ENCODE peak calls at places on chromosomes 6 and 20, in four cellular contexts. One of them, this sample, is unnamed.

GRCh38 chr6:145497006-145497405 is 238.3 kb downstream of the EPM2A start:
- DNase-seq in tibial nerve: no peak
- DNase-seq in psoas muscle: no peak
- DNase-seq in esophagus muscularis mucosa: no peak
- DNase-seq in this sample: no peak

GRCh38 chr6:154611241-154611640 is 100.8 kb upstream of the CNKSR3 start:
- DNase-seq in tibial nerve: no peak
- DNase-seq in esophagus muscularis mucosa: no peak
- DNase-seq in psoas muscle: no peak
- DNase-seq in this sample: no peak

GRCh38 chr20:35111141-35111888 is 18.7 kb upstream of the TRPC4AP start:
- DNase-seq in esophagus muscularis mucosa: no peak
- DNase-seq in psoas muscle: no peak
- DNase-seq in tibial nerve: no peak
- DNase-seq in this sample: no peak

GRCh38 chr6:90347411-90347841 is 50.8 kb upstream of the BACH2 start:
- DNase-seq in esophagus muscularis mucosa: no peak
- DNase-seq in psoas muscle: no peak
- DNase-seq in tibial nerve: no peak
- DNase-seq in this sample: no peak

GRCh38 chr20:43011491-43011890 is 178.2 kb downstream of the PTPRT start:
- DNase-seq in psoas muscle: no peak
- DNase-seq in esophagus muscularis mucosa: no peak
- DNase-seq in tibial nerve: no peak
- DNase-seq in this sample: no peak

GRCh38 chr6:77463881-77464867 is 883 bp upstream of the HTR1B start:
- DNase-seq in esophagus muscularis mucosa: no peak
- DNase-seq in psoas muscle: peak; percentile 6
- DNase-seq in tibial nerve: no peak
- DNase-seq in this sample: peak; percentile 86

GRCh38 chr6:154367839-154368695 is 11.5 kb upstream of the IPCEF1 start:
- DNase-seq in tibial nerve: no peak
- DNase-seq in esophagus muscularis mucosa: no peak
- DNase-seq in psoas muscle: no peak
- DNase-seq in this sample: no peak

GRCh38 chr20:1465470-1466210 is 1.0 kb downstream of the NSFL1C start:
- DNase-seq in esophagus muscularis mucosa: no peak
- DNase-seq in psoas muscle: no peak
- DNase-seq in tibial nerve: no peak
- DNase-seq in this sample: no peak

GRCh38 chr6:19736066-19736465 is 101.1 kb upstream of the ID4 start:
- DNase-seq in esophagus muscularis mucosa: no peak
- DNase-seq in tibial nerve: no peak
- DNase-seq in psoas muscle: no peak
- DNase-seq in this sample: peak; percentile 36

GRCh38 chr20:50911030-50911429 is 20.2 kb downstream of the ADNP start:
- DNase-seq in tibial nerve: no peak
- DNase-seq in psoas muscle: no peak
- DNase-seq in esophagus muscularis mucosa: no peak
- DNase-seq in this sample: no peak

GRCh38 chr6:5425797-5426196 is 164.5 kb downstream of the FARS2 start:
- DNase-seq in esophagus muscularis mucosa: no peak
- DNase-seq in psoas muscle: no peak
- DNase-seq in tibial nerve: no peak
- DNase-seq in this sample: no peak

GRCh38 chr6:36845233-36845632 is 6.0 kb upstream of the CPNE5 start:
- DNase-seq in tibial nerve: no peak
- DNase-seq in esophagus muscularis mucosa: no peak
- DNase-seq in psoas muscle: no peak
- DNase-seq in this sample: no peak

GRCh38 chr20:3797592-3798404 is 1.7 kb downstream of the CDC25B start:
- DNase-seq in tibial nerve: no peak
- DNase-seq in psoas muscle: no peak
- DNase-seq in esophagus muscularis mucosa: no peak
- DNase-seq in this sample: no peak

GRCh38 chr6:123276439-123277045 is 280.5 kb downstream of the CLVS2 start:
- DNase-seq in psoas muscle: no peak
- DNase-seq in tibial nerve: no peak
- DNase-seq in esophagus muscularis mucosa: no peak
- DNase-seq in this sample: peak; percentile 38

GRCh38 chr6:137904822-137905617 is 38.0 kb downstream of the TNFAIP3 start:
- DNase-seq in tibial nerve: no peak
- DNase-seq in psoas muscle: no peak
- DNase-seq in esophagus muscularis mucosa: no peak
- DNase-seq in this sample: no peak

GRCh38 chr6:116018976-116019375 is 41.7 kb downstream of the FRK start:
- DNase-seq in esophagus muscularis mucosa: no peak
- DNase-seq in psoas muscle: no peak
- DNase-seq in tibial nerve: no peak
- DNase-seq in this sample: no peak

GRCh38 chr6:84227434-84228197 is at the start of gene CEP162:
- DNase-seq in esophagus muscularis mucosa: peak; percentile 99
- DNase-seq in psoas muscle: peak; percentile 92
- DNase-seq in tibial nerve: peak; percentile 98
- DNase-seq in this sample: peak; percentile 94

GRCh38 chr6:111230351-111231077 is 143.2 kb downstream of the SLC16A10 start:
- DNase-seq in tibial nerve: no peak
- DNase-seq in esophagus muscularis mucosa: no peak
- DNase-seq in psoas muscle: no peak
- DNase-seq in this sample: no peak

GRCh38 chr20:23622839-23623343 is 14.9 kb downstream of the CST3 start:
- DNase-seq in esophagus muscularis mucosa: peak; percentile 94
- DNase-seq in psoas muscle: peak; percentile 81
- DNase-seq in tibial nerve: peak; percentile 81
- DNase-seq in this sample: no peak

GRCh38 chr20:420721-421574 is 12.8 kb downstream of the RBCK1 start:
- DNase-seq in psoas muscle: no peak
- DNase-seq in tibial nerve: no peak
- DNase-seq in esophagus muscularis mucosa: no peak
- DNase-seq in this sample: peak; percentile 49

GRCh38 chr6:144283781-144284473 is 1.2 kb upstream of the UTRN start:
- DNase-seq in tibial nerve: no peak
- DNase-seq in psoas muscle: no peak
- DNase-seq in esophagus muscularis mucosa: no peak
- DNase-seq in this sample: no peak

GRCh38 chr20:59360934-59361333 is 60.5 kb downstream of the EDN3 start:
- DNase-seq in tibial nerve: no peak
- DNase-seq in esophagus muscularis mucosa: no peak
- DNase-seq in psoas muscle: no peak
- DNase-seq in this sample: no peak

GRCh38 chr20:36384022-36384619 is 78.0 kb downstream of the DLGAP4 start:
- DNase-seq in tibial nerve: no peak
- DNase-seq in esophagus muscularis mucosa: no peak
- DNase-seq in psoas muscle: no peak
- DNase-seq in this sample: peak; percentile 85

GRCh38 chr20:7980332-7981046 is 39.1 kb downstream of the TMX4 start:
- DNase-seq in esophagus muscularis mucosa: no peak
- DNase-seq in tibial nerve: no peak
- DNase-seq in psoas muscle: no peak
- DNase-seq in this sample: peak; percentile 34

GRCh38 chr6:105432797-105433196 is 29.9 kb upstream of the PREP start:
- DNase-seq in psoas muscle: no peak
- DNase-seq in tibial nerve: no peak
- DNase-seq in esophagus muscularis mucosa: no peak
- DNase-seq in this sample: no peak

GRCh38 chr6:99013145-99013544 is 65.4 kb upstream of the FBXL4 start:
- DNase-seq in tibial nerve: no peak
- DNase-seq in psoas muscle: no peak
- DNase-seq in esophagus muscularis mucosa: no peak
- DNase-seq in this sample: no peak

DNA sequence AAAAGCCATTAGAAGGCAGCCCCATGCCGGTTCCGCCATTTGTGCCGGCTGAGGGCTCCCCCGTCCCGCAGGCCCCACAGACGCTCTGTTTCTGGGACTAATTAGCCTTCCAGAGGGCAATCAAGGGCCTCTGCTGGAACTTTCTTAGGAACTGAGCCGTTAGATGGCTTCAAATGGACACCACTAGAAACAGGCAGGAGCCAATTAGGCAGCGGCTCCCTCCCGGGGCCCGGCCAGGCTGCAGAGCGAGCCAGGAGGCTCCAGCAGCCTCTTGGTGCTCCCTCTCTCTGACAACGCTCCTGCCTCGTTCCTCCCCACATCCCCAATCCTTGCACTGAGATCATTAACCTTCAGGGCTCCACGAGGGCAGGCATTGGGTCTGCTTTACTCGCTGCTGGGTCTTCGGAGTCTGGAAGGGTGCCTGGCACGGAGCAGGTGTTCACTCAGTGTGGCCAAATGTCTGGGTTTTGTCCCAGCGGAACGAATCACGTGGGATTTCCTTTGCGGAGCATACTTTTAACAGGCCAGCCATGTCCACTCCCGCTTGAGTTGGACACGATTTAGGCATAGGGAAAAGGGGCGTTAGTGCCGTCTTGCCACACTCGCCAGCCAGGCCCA is 98.3 kb downstream of the TMEM242 start:
- DNase-seq in psoas muscle: no peak
- DNase-seq in tibial nerve: no peak
- DNase-seq in esophagus muscularis mucosa: no peak
- DNase-seq in this sample: no peak
- H3K9me3 ChIP-seq in psoas muscle: no peaks in the 10 kb centered on the region
- H3K9me3 ChIP-seq in tibial nerve: no peaks in the 10 kb centered on the region
- H3K9me3 ChIP-seq in esophagus muscularis mucosa: no peaks in the 10 kb centered on the region
- H3K9me3 ChIP-seq in this sample: no peaks in the 10 kb centered on the region

DNA sequence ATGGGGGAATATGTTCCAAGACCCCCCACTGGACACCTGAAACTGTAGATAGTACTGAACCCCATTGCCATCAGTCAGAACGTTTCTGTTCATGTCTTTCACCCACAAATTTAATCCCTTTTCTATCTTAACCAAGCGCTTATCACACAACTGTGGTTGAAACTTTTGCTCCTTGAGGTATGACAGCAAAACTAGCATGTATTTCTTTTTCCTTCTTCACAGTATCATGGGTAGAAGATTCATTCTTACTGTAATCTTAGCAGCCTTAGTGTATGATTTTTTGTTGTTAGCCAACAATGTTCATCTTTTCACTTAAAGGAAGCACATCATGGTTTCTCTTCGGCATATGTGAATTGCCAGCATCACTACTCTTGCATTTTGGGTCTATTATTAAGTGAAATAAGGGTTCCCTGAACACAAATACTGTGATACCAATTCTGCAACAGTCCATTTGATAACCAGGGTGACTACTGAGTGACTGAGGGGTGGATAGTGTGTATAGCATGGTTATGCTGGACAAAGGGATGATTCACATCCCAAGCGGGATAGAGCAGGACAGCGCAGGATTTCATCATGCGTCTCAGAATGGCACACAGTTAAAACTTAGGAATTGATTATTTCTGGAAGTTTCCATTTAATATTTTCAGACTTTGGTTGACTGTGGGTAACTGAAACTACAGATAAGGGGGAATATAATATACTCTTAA is 41.8 kb downstream of the KCNS1 start:
- DNase-seq in esophagus muscularis mucosa: no peak
- DNase-seq in psoas muscle: no peak
- DNase-seq in tibial nerve: no peak
- DNase-seq in this sample: no peak
- H3K27ac ChIP-seq in esophagus muscularis mucosa: no peak overlapping the region
- H3K27ac ChIP-seq in psoas muscle: no peak overlapping the region
- H3K27ac ChIP-seq in tibial nerve: no peak overlapping the region
- H3K27ac ChIP-seq in this sample: no peak overlapping the region

GRCh38 chr20:62101078-62101477 is 21.2 kb upstream of the LSM14B start:
- DNase-seq in tibial nerve: no peak
- DNase-seq in psoas muscle: no peak
- DNase-seq in esophagus muscularis mucosa: no peak
- DNase-seq in this sample: no peak
- H3K9me3 ChIP-seq in tibial nerve: no peaks in the 10 kb centered on the region
- H3K9me3 ChIP-seq in psoas muscle: peaks cover 6% of the 10 kb centered on the region
- H3K9me3 ChIP-seq in esophagus muscularis mucosa: peaks cover 17% of the 10 kb centered on the region
- H3K9me3 ChIP-seq in this sample: no peaks in the 10 kb centered on the region

DNA sequence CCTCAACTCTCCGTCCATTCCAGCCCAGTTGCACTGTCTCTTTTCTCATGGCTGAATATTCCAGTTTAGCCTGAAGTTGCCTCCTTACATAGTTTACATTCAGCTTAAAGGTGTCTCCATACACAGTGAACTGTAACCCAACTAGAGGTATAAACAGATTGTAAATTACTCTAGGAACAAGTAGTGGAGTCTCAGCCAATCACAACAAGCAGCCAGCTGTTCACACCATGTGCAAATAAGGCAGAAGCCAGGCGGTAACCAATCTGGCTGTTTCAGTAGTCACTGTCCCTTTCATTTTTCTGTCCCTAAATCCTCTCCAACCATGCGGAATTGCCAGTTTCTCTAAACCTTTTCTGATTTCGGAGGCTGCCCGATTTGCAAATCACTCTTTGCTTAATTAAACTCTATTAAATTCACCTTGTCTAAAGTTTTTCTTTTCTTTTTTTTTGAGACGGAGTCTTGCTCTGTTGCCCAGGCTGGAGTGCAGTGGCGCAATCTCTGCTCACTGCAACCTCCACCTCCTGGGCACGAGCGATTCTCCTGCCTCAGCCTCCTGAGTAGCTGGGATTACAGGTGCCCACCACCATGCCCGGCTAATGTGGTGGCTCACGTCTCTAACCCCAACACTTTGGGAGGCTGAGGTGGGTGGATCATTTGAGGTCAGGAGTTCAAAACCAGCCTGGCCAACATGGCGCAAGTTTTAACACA is 37.6 kb upstream of the GFOD1 start:
- DNase-seq in psoas muscle: no peak
- DNase-seq in esophagus muscularis mucosa: no peak
- DNase-seq in tibial nerve: no peak
- DNase-seq in this sample: no peak
- H3K27ac ChIP-seq in psoas muscle: peak overlapping the region; percentile 93
- H3K27ac ChIP-seq in esophagus muscularis mucosa: no peak overlapping the region
- H3K27ac ChIP-seq in tibial nerve: no peak overlapping the region
- H3K27ac ChIP-seq in this sample: no peak overlapping the region

GRCh38 chr6:34346175-34347119 is 46.0 kb downstream of the NUDT3 start:
- DNase-seq in esophagus muscularis mucosa: no peak
- DNase-seq in psoas muscle: no peak
- DNase-seq in tibial nerve: no peak
- DNase-seq in this sample: no peak

GRCh38 chr6:34342247-34342646 is 50.2 kb downstream of the NUDT3 start:
- DNase-seq in tibial nerve: no peak
- DNase-seq in esophagus muscularis mucosa: no peak
- DNase-seq in psoas muscle: no peak
- DNase-seq in this sample: no peak

GRCh38 chr6:34341481-34341971 is 50.9 kb downstream of the NUDT3 start:
- DNase-seq in psoas muscle: no peak
- DNase-seq in esophagus muscularis mucosa: no peak
- DNase-seq in tibial nerve: no peak
- DNase-seq in this sample: no peak

GRCh38 chr6:34343823-34344222 is 48.6 kb downstream of the NUDT3 start:
- DNase-seq in psoas muscle: no peak
- DNase-seq in esophagus muscularis mucosa: no peak
- DNase-seq in tibial nerve: no peak
- DNase-seq in this sample: no peak

DNA sequence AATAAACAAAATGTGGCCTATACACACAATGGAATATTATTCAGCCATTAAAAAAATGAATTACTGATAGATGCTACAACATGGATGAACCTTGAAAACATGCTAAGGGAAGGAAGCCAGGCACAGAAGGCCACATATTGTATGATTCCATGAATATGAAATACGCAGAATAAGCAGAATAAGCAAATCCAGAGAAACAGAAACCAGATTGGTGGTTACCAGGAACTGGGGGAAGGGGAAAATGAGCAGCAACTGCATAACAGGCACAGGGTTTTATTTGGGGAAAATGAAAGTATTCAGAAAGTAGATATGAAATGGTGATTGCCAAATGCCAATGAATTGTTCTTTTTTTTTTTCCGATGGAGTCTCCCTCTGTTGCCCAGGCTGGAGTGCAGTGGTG is 48.2 kb downstream of the NUDT3 start:
- DNase-seq in esophagus muscularis mucosa: no peak
- DNase-seq in tibial nerve: no peak
- DNase-seq in psoas muscle: no peak
- DNase-seq in this sample: no peak
- H3K9me3 ChIP-seq in esophagus muscularis mucosa: no peaks in the 10 kb centered on the region
- H3K9me3 ChIP-seq in tibial nerve: no peaks in the 10 kb centered on the region
- H3K9me3 ChIP-seq in psoas muscle: no peaks in the 10 kb centered on the region
- H3K9me3 ChIP-seq in this sample: no peaks in the 10 kb centered on the region